ENCODE peak calls at places on chromosomes 13 and 19, in four cellular contexts. One of them, this sample, is unnamed.

GRCh38 chr13:40692946-40693345 is 26.5 kb upstream of the FOXO1 start:
- DNase-seq in activated B cell treated with CpG ODN at 0.5 μM for 24 hours: no peak
- DNase-seq in neural progenitor cell: no peak
- DNase-seq in SK-N-SH: no peak
- DNase-seq in this sample: no peak

GRCh38 chr13:30730526-30730925 is 4.8 kb upstream of the ALOX5AP start:
- DNase-seq in activated B cell treated with CpG ODN at 0.5 μM for 24 hours: no peak
- DNase-seq in neural progenitor cell: peak
- DNase-seq in SK-N-SH: peak
- DNase-seq in this sample: no peak

GRCh38 chr19:32594021-32594420 is 13.0 kb downstream of the PDCD5 start:
- DNase-seq in activated B cell treated with CpG ODN at 0.5 μM for 24 hours: no peak
- DNase-seq in neural progenitor cell: no peak
- DNase-seq in SK-N-SH: no peak
- DNase-seq in this sample: no peak

GRCh38 chr13:113366031-113366588 is 2.2 kb upstream of the GRTP1 start:
- DNase-seq in activated B cell treated with CpG ODN at 0.5 μM for 24 hours: no peak
- DNase-seq in neural progenitor cell: no peak
- DNase-seq in SK-N-SH: no peak
- DNase-seq in this sample: peak

GRCh38 chr13:19321222-19321621 is 139.6 kb upstream of the TUBA3C start:
- DNase-seq in activated B cell treated with CpG ODN at 0.5 μM for 24 hours: no peak
- DNase-seq in neural progenitor cell: no peak
- DNase-seq in SK-N-SH: no peak
- DNase-seq in this sample: no peak

GRCh38 chr19:3370728-3371591 is 4.6 kb downstream of the NFIC start:
- DNase-seq in activated B cell treated with CpG ODN at 0.5 μM for 24 hours: no peak
- DNase-seq in neural progenitor cell: no peak
- DNase-seq in SK-N-SH: no peak
- DNase-seq in this sample: no peak

GRCh38 chr19:35519291-35519690 is 5.8 kb upstream of the DMKN start:
- DNase-seq in activated B cell treated with CpG ODN at 0.5 μM for 24 hours: no peak
- DNase-seq in neural progenitor cell: no peak
- DNase-seq in SK-N-SH: no peak
- DNase-seq in this sample: no peak

GRCh38 chr19:661427-662196 is 1.4 kb downstream of the RNF126 start:
- DNase-seq in activated B cell treated with CpG ODN at 0.5 μM for 24 hours: no peak
- DNase-seq in neural progenitor cell: no peak
- DNase-seq in SK-N-SH: no peak
- DNase-seq in this sample: no peak

GRCh38 chr19:3298853-3299449 is 67.4 kb upstream of the NFIC start:
- DNase-seq in activated B cell treated with CpG ODN at 0.5 μM for 24 hours: no peak
- DNase-seq in neural progenitor cell: no peak
- DNase-seq in SK-N-SH: peak
- DNase-seq in this sample: no peak

GRCh38 chr19:6891761-6892385 is 4.5 kb downstream of the ADGRE1 start:
- DNase-seq in activated B cell treated with CpG ODN at 0.5 μM for 24 hours: no peak
- DNase-seq in neural progenitor cell: no peak
- DNase-seq in SK-N-SH: no peak
- DNase-seq in this sample: no peak

GRCh38 chr13:27406178-27406939 is 18.1 kb upstream of the GTF3A start:
- DNase-seq in activated B cell treated with CpG ODN at 0.5 μM for 24 hours: no peak
- DNase-seq in neural progenitor cell: peak
- DNase-seq in SK-N-SH: peak
- DNase-seq in this sample: no peak

GRCh38 chr19:41364546-41365391 is 820 bp upstream of the B9D2 start:
- DNase-seq in activated B cell treated with CpG ODN at 0.5 μM for 24 hours: no peak
- DNase-seq in neural progenitor cell: no peak
- DNase-seq in SK-N-SH: peak
- DNase-seq in this sample: no peak

GRCh38 chr13:39688278-39688677 is 32.8 kb downstream of the COG6 start:
- DNase-seq in activated B cell treated with CpG ODN at 0.5 μM for 24 hours: no peak
- DNase-seq in neural progenitor cell: no peak
- DNase-seq in SK-N-SH: no peak
- DNase-seq in this sample: no peak

GRCh38 chr13:21034602-21035190 is 26.7 kb downstream of the LATS2 start:
- DNase-seq in activated B cell treated with CpG ODN at 0.5 μM for 24 hours: no peak
- DNase-seq in neural progenitor cell: peak
- DNase-seq in SK-N-SH: no peak
- DNase-seq in this sample: no peak

GRCh38 chr19:46299004-46299509 is 2.2 kb downstream of the HIF3A start:
- DNase-seq in activated B cell treated with CpG ODN at 0.5 μM for 24 hours: no peak
- DNase-seq in neural progenitor cell: no peak
- DNase-seq in SK-N-SH: peak
- DNase-seq in this sample: no peak

GRCh38 chr13:94656766-94657165 is 55.1 kb downstream of the GPR180 start:
- DNase-seq in activated B cell treated with CpG ODN at 0.5 μM for 24 hours: no peak
- DNase-seq in neural progenitor cell: no peak
- DNase-seq in SK-N-SH: no peak
- DNase-seq in this sample: no peak

GRCh38 chr19:1315470-1316166 is 29.9 kb downstream of the EFNA2 start:
- DNase-seq in activated B cell treated with CpG ODN at 0.5 μM for 24 hours: peak
- DNase-seq in neural progenitor cell: peak
- DNase-seq in SK-N-SH: peak
- DNase-seq in this sample: peak

GRCh38 chr13:34011552-34012085 is 193.7 kb downstream of the RFC3 start:
- DNase-seq in activated B cell treated with CpG ODN at 0.5 μM for 24 hours: no peak
- DNase-seq in neural progenitor cell: peak
- DNase-seq in SK-N-SH: no peak
- DNase-seq in this sample: no peak

GRCh38 chr19:38392707-38393308 is 4.3 kb downstream of the SPRED3 start:
- DNase-seq in activated B cell treated with CpG ODN at 0.5 μM for 24 hours: no peak
- DNase-seq in neural progenitor cell: no peak
- DNase-seq in SK-N-SH: no peak
- DNase-seq in this sample: no peak

GRCh38 chr19:38394488-38394887 is 6.0 kb downstream of the SPRED3 start:
- DNase-seq in activated B cell treated with CpG ODN at 0.5 μM for 24 hours: peak
- DNase-seq in neural progenitor cell: peak
- DNase-seq in SK-N-SH: no peak
- DNase-seq in this sample: no peak

GRCh38 chr19:38389957-38390924 is 1.7 kb downstream of the SPRED3 start:
- DNase-seq in activated B cell treated with CpG ODN at 0.5 μM for 24 hours: no peak
- DNase-seq in neural progenitor cell: no peak
- DNase-seq in SK-N-SH: peak
- DNase-seq in this sample: no peak

GRCh38 chr19:38389101-38389925 is 816 bp downstream of the SPRED3 start:
- DNase-seq in activated B cell treated with CpG ODN at 0.5 μM for 24 hours: no peak
- DNase-seq in neural progenitor cell: peak
- DNase-seq in SK-N-SH: peak
- DNase-seq in this sample: no peak

DNA sequence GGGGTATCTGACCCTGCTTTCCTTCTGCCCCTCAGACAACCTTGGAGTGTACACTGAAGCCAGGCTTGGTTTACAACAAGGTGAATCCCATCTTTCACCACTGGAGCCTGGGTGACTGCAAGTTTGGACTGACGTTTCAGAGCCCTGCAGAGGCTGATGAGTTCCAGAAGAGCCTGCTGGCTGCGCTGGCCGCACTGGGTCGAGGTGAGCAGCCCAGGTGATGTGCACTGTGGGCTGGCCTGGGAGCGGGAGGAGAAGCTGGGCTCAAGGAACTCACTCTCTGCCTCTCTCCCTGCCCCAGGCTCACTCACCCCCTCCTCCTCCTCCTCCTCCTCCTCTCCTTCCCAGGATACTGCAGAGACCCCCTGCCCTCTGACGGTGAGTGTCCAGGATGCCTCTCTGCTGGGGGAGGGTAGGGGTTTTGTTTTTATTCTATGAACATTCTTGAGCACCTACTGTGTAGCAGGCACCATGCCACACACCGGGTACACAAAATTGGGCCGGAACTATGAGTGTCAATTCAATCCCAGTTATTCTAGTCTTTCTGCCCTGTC is 3.5 kb downstream of the SPRED3 start:
- DNase-seq in activated B cell treated with CpG ODN at 0.5 μM for 24 hours: no peak
- DNase-seq in neural progenitor cell: no peak
- DNase-seq in SK-N-SH: no peak
- DNase-seq in this sample: no peak
- TF ChIP-seq CTCF in activated B cell treated with CpG ODN at 0.5 μM for 24 hours: no peak
- TF ChIP-seq CTCF in neural progenitor cell: no peak
- TF ChIP-seq CTCF in SK-N-SH: no peak
- TF ChIP-seq CTCF in this sample: no peak

DNA sequence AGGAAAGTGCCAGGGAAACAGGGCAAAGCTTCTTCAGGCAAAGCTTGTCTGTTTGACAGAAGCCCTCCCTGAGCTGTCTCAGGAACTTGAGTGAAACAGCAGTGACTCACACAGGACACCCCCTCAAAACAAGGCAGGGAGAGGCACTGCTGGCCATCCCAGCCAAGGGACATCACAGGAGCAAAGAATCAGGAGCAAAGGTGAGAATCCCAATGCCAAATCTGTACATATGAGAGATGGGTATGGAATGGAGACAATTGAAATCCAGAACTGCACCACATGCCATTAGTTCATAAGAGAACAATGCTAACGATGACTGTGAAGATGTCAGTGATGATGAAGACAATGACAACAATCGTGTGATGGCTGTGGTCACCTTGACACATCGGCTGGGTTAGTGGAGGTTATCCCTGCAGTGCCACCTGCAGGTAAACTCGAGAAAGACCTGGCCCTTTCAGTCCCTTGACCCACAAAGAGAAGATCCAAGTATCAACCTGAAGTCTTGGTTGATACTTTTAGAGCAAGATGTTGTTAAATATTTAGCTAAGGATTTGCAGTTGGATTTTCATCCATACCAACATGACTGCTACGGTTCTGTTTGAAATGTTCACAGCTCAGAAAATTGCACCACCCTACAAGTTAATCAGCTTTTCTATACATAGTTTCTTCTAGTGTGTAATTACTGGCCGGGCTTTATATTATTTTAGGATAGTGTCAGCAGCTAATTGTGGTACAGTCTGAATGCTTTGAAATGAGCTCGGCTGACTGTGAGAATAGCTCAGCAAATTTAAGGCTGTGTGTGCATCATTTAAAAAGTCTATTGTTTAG is 42.0 kb upstream of the IPO5 start:
- DNase-seq in activated B cell treated with CpG ODN at 0.5 μM for 24 hours: no peak
- DNase-seq in neural progenitor cell: peak
- DNase-seq in SK-N-SH: peak
- DNase-seq in this sample: no peak
- TF ChIP-seq CTCF in activated B cell treated with CpG ODN at 0.5 μM for 24 hours: no peak
- TF ChIP-seq CTCF in neural progenitor cell: peak
- TF ChIP-seq CTCF in SK-N-SH: peak
- TF ChIP-seq CTCF in this sample: peak

GRCh38 chr13:23563085-23563484 is 7.1 kb upstream of the TNFRSF19 start:
- DNase-seq in activated B cell treated with CpG ODN at 0.5 μM for 24 hours: no peak
- DNase-seq in neural progenitor cell: no peak
- DNase-seq in SK-N-SH: no peak
- DNase-seq in this sample: no peak

GRCh38 chr13:23572836-23573235 is 2.6 kb downstream of the TNFRSF19 start:
- DNase-seq in activated B cell treated with CpG ODN at 0.5 μM for 24 hours: no peak
- DNase-seq in neural progenitor cell: no peak
- DNase-seq in SK-N-SH: no peak
- DNase-seq in this sample: no peak

GRCh38 chr13:23570931-23571330 is 719 bp downstream of the TNFRSF19 start:
- DNase-seq in activated B cell treated with CpG ODN at 0.5 μM for 24 hours: no peak
- DNase-seq in neural progenitor cell: no peak
- DNase-seq in SK-N-SH: no peak
- DNase-seq in this sample: no peak

GRCh38 chr13:23570099-23570926 is at the start of gene TNFRSF19:
- DNase-seq in activated B cell treated with CpG ODN at 0.5 μM for 24 hours: no peak
- DNase-seq in neural progenitor cell: peak
- DNase-seq in SK-N-SH: peak
- DNase-seq in this sample: no peak

DNA sequence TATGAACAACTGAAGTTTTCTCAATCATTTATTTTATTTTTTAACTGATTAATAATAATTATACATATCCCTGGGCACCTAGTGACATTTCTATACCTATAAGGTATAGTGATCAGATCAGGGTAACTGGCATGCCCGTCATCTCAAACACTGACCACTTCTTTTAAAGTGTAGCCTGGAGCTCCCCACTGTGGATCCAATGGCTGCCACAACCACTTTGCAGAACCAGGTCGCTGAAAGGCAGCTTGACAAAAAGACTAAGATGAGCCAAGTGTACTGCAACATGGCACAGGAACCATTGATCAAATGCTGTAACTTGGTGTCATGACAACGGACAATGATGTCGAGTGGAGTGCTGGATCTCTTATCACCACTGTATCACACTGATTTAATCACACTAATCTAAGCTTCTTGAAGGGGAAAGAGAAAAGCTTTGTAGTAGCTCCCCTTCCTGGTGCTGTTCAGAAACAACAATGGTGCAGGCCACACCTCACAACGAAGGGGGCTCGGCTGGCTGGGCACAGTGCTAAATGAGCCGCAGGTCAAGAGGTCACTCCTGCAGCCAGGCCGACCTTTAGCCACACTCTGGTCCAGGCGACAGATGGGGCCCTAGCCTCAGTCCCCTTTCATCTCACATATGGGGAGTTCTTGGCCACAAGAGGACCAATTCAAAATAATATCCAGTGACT is 2.3 kb upstream of the TNFRSF19 start:
- DNase-seq in activated B cell treated with CpG ODN at 0.5 μM for 24 hours: no peak
- DNase-seq in neural progenitor cell: peak
- DNase-seq in SK-N-SH: no peak
- DNase-seq in this sample: no peak
- TF ChIP-seq CTCF in activated B cell treated with CpG ODN at 0.5 μM for 24 hours: no peak
- TF ChIP-seq CTCF in neural progenitor cell: no peak
- TF ChIP-seq CTCF in SK-N-SH: peak
- TF ChIP-seq CTCF in this sample: no peak

DNA sequence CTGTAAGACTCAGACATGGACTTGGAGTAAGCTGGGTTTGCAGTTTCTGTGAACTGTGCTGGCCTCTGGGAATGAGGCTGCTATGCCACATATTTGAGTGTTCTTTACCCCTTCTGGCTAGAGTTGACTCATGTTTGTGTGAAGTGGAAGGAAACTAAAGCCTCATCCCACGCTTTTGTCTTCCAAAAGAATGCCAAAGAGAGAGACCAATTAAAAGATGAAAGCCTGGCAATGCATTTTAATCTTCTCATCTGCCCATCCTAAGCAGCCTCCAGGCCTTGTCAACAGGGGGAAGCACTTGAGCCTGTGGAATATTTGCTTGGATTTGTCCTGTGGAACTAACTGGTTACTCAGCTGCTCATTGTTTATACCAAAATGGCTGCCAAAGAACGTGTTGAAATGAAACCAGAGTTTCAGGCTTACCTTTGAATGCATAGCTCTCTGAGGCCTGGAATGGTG is 49.1 kb downstream of the LMO7 start:
- DNase-seq in activated B cell treated with CpG ODN at 0.5 μM for 24 hours: no peak
- DNase-seq in neural progenitor cell: peak
- DNase-seq in SK-N-SH: no peak
- DNase-seq in this sample: no peak
- TF ChIP-seq CTCF in activated B cell treated with CpG ODN at 0.5 μM for 24 hours: no peak
- TF ChIP-seq CTCF in neural progenitor cell: peak
- TF ChIP-seq CTCF in SK-N-SH: peak
- TF ChIP-seq CTCF in this sample: no peak

DNA sequence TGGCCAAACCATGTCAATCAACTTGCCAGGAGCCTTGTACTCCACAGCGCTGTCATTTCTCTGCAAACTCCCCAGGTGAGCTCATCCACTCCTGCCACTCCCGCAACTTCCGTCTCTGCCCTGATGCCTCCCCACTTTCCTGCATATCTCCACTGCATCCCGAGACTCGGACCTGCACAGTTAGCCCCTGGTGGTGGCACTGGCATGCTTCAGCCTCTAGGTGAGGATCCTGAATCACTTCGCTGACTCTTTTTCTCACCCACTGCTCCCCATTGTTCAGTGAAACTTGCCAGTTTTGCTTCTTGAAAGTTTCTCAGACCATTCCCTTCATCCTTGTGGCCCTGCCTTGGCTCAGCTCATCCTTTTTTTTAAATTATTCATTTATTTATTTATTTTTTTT is 3.4 kb upstream of the CTU1 start:
- DNase-seq in activated B cell treated with CpG ODN at 0.5 μM for 24 hours: no peak
- DNase-seq in neural progenitor cell: peak
- DNase-seq in SK-N-SH: no peak
- DNase-seq in this sample: no peak
- TF ChIP-seq CTCF in activated B cell treated with CpG ODN at 0.5 μM for 24 hours: no peak
- TF ChIP-seq CTCF in neural progenitor cell: peak
- TF ChIP-seq CTCF in SK-N-SH: peak
- TF ChIP-seq CTCF in this sample: peak